ENCODE peak calls at places on chromosomes 12 and 14, in four cellular contexts. O is H1, L is IMR-90, A is H9. P is an unnamed sample.

GRCh38 chr12:92075425-92075891 is 70.2 kb downstream of the BTG1 start:
- DNase-seq in O (no peak), A (no peak), L (peak), P (peak)

GRCh38 chr12:28107679-28108078 is 82.6 kb upstream of the CCDC91 start:
- DNase-seq in A (no peak), O (no peak), L (no peak), P (no peak)

GRCh38 chr14:24224618-24225071 is 7.5 kb downstream of the NEDD8 start:
- DNase-seq in L (peak), A (no peak), O (no peak), P (no peak)

GRCh38 chr12:114396153-114396868 is 9.6 kb downstream of the TBX5 start:
- DNase-seq in A (no peak), O (no peak), L (peak), P (no peak)

GRCh38 chr14:68284834-68285233 is 465.3 kb downstream of the RAD51B start:
- DNase-seq in A (no peak), O (no peak), L (no peak), P (no peak)

GRCh38 chr12:68665016-68665569 is 21.7 kb upstream of the NUP107 start:
- DNase-seq in L (no peak), O (no peak), A (no peak), P (no peak)

GRCh38 chr14:102138935-102139247 is 806 bp upstream of the WDR20 start:
- DNase-seq in A (no peak), O (no peak), L (no peak), P (peak)

GRCh38 chr14:104396682-104397470 is 182.7 kb upstream of the C14orf180 start:
- DNase-seq in O (no peak), A (peak), L (no peak), P (no peak)

GRCh38 chr14:91416744-91417133 is 881 bp downstream of the CCDC88C start:
- DNase-seq in O (no peak), L (no peak), A (no peak), P (no peak)
- H2AK5ac ChIP-seq in O (no peak), L (no peak), A (no peak), P (no peak)

GRCh38 chr12:75953312-75953906 is 78.2 kb downstream of the PHLDA1 start:
- DNase-seq in O (no peak), A (no peak), L (peak), P (peak)
- H2AK5ac ChIP-seq in O (peak), A (no peak), L (peak), P (no peak)

DNA sequence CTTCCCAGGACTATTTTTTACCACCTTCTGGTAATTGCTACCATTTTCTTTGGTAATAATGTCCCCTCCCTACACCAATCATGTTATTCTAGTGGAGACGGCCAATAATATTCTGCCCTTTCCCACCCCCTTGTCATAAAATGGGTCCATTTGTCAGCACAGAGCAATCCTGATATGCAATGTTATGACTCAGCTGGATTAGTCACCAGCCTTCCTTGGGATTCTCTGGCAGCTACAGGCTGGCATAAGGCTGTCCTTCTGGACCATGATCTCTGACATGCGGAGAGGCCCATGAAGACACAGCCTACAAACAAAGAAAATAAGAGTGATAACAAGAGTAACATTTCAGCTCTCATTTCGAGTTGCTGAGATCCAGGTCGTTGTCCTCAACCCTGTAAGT is 222.0 kb upstream of the CPNE8 start:
- DNase-seq in O (no peak), L (no peak), A (no peak), P (peak)
- H2AK5ac ChIP-seq in O (no peak), L (no peak), A (no peak), P (no peak)

DNA sequence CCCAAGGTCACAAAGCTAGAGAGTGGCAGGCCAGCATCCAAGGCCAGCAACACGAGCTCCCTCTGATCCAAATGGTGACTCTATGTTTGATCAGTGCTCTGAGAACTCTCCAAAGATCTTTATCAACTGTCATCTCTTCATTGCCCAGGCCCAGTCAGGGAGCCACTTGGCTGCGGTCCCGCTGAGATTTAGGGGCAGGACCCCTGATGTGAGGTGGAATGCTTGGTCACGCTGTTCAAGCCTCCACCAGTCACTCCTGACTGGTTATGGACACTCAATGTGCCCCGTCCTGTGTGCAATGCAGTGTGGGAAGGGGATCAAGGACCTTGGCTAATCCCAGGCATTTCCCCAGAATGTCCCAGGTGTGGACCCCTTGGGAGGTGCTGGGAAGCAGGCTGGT is 19.8 kb upstream of the TCL1B start:
- DNase-seq in L (no peak), A (no peak), O (no peak), P (no peak)
- H2AK5ac ChIP-seq in L (no peak), A (no peak), O (no peak), P (no peak)

GRCh38 chr12:132539016-132539773 is 49.2 kb downstream of the FBRSL1 start:
- DNase-seq in L (no peak), O (no peak), A (no peak), P (no peak)
- H2AK5ac ChIP-seq in L (no peak), O (no peak), A (no peak), P (no peak)

GRCh38 chr14:32571551-32571950 is 242.5 kb downstream of the AKAP6 start:
- DNase-seq in O (no peak), A (no peak), L (no peak), P (no peak)

GRCh38 chr14:32571995-32572866 is 243.1 kb downstream of the AKAP6 start:
- DNase-seq in O (no peak), A (no peak), L (no peak), P (no peak)

GRCh38 chr14:32565256-32565655 is 236.2 kb downstream of the AKAP6 start:
- DNase-seq in A (no peak), L (no peak), O (no peak), P (no peak)

GRCh38 chr14:32564591-32564990 is 235.5 kb downstream of the AKAP6 start:
- DNase-seq in L (peak), A (no peak), O (no peak), P (no peak)

DNA sequence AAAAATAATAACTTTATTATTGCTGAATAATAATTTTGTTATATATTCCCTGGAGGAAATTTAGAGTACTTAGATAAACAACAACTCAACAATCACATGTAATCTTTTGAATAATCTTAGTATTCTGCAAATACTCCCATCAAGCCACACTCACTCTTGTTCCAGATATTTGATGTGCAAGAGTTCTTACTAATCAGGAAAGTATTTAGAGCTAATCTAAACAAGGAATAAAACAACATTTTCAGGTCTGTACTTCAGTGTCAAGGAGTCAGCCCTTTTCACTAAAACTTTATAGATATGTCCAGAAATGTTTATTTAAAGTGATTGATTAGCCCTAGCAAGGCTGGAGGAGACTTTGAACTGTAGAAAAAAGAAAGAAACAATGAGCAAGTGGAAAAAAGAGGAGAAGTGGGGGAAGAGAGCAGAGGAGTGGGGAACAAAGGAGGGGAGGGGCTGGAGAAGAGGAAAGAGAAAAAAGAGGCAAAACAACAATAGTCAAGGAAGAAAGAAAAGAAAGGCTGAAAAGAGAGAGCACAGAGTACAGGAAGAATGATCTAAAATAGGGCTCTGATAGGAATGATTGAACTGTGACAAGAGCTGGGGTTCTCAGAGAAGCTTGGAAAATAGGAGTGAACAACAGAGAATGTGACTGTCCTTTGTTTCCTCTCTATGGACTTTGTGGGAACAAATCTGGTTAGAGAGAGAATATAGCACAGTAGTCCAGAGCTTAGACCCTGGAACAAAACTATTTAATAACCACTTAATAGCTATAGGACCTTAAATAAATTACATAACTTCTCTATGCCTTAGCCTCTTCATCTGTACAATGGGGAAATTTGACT is 238.7 kb downstream of the AKAP6 start:
- DNase-seq in L (peak), A (no peak), O (no peak), P (no peak)
- H2AK5ac ChIP-seq in L (no peak), A (no peak), O (no peak), P (no peak)

DNA sequence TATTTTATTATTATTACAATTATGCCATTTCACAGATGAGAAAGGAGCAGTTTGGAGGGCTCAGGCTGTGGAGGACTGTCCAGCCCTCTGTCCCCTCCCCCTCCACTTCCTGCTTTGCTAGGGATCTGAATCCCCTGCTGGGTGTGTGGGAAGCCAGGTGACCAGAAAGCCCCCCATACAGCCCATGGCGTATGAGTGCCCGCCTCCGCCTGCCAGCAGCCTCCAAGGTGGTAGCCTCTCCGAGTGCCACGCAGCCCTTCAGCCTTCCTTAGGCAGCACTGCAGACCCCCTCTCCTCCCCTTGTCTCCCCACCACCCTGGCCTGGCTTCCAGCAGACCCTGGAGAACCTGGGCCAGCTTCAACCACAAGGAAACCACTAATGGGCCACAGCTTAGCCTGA is 12.6 kb downstream of the DTX1 start:
- DNase-seq in A (peak), O (no peak), L (no peak), P (no peak)
- H2AK5ac ChIP-seq in A (no peak), O (no peak), L (no peak), P (no peak)

GRCh38 chr12:127642208-127642607 is 624.8 kb upstream of the TMEM132C start:
- DNase-seq in A (no peak), L (no peak), O (no peak), P (no peak)
- H2AK5ac ChIP-seq in A (no peak), L (no peak), O (no peak), P (peak)

GRCh38 chr12:46478123-46478522 is 105.5 kb upstream of the SLC38A2 start:
- DNase-seq in L (no peak), A (no peak), O (no peak), P (no peak)
- H2AK5ac ChIP-seq in L (peak), A (no peak), O (no peak), P (no peak)